ENCODE peak calls at places on chromosomes 6 and 20, in eight cellular contexts. U, L, X, Q, D, E, Y and W are unnamed samples.
A peak's percentile ranks its signal among the peaks of the same experiment; 100 is the strongest.

GRCh38 chr6:30480536-30481156 is 8.7 kb upstream of the HLA-E start:
- DNase-seq in Q (peak; percentile 61), X (no peak), U (no peak), E (no peak), Y (no peak), D (no peak), L (no peak), W (no peak)

GRCh38 chr20:63968928-63969760 is 586 bp downstream of the ZNF512B start:
- DNase-seq in U (peak; percentile 46), Y (no peak), X (peak; percentile 50), Q (peak; percentile 39), D (peak; percentile 71), L (peak; percentile 82), E (peak; percentile 37), W (no peak)

GRCh38 chr6:158500016-158500735 is 59.7 kb upstream of the TMEM181 start:
- DNase-seq in D (no peak), Q (no peak), E (no peak), X (no peak), U (no peak), L (no peak), Y (peak; percentile 59), W (no peak)

GRCh38 chr6:128659878-128660622 is 139.7 kb upstream of the PTPRK start:
- DNase-seq in L (no peak), D (no peak), E (no peak), X (no peak), U (no peak), Y (no peak), Q (no peak), W (no peak)

GRCh38 chr6:27825025-27825823 is 87.0 kb downstream of the OR2B2 start:
- DNase-seq in X (no peak), D (no peak), Y (no peak), U (no peak), Q (no peak), L (no peak), E (no peak), W (no peak)

GRCh38 chr6:159899994-159900745 is 9.4 kb downstream of the MAS1 start:
- DNase-seq in Y (peak; percentile 93), E (no peak), U (no peak), D (no peak), X (no peak), Q (no peak), L (no peak), W (no peak)

GRCh38 chr6:45423111-45423900 is 45.6 kb upstream of the SUPT3H start:
- DNase-seq in Y (no peak), X (no peak), Q (peak; percentile 88), L (peak; percentile 69), E (peak; percentile 36), U (no peak), D (peak; percentile 53), W (no peak)

GRCh38 chr6:7042654-7043545 is 64.9 kb upstream of the RREB1 start:
- DNase-seq in D (no peak), Y (no peak), Q (peak; percentile 39), L (peak; percentile 60), E (no peak), U (no peak), X (no peak), W (no peak)

GRCh38 chr6:154411076-154411475 is 54.5 kb upstream of the IPCEF1 start:
- DNase-seq in Q (no peak), E (no peak), U (no peak), Y (no peak), D (peak; percentile 29), L (no peak), X (no peak), W (no peak)

GRCh38 chr6:154410619-154411044 is 54.0 kb upstream of the IPCEF1 start:
- DNase-seq in D (peak; percentile 67), E (peak; percentile 61), U (peak; percentile 58), L (no peak), Q (no peak), Y (peak; percentile 97), X (no peak), W (no peak)

GRCh38 chr6:154410215-154410614 is 53.6 kb upstream of the IPCEF1 start:
- DNase-seq in L (no peak), Y (no peak), Q (no peak), D (no peak), E (no peak), U (no peak), X (no peak), W (no peak)

GRCh38 chr6:154407440-154407839 is 50.8 kb upstream of the IPCEF1 start:
- DNase-seq in L (no peak), Q (no peak), X (no peak), Y (no peak), D (no peak), E (no peak), U (no peak), W (no peak)

GRCh38 chr6:154408906-154409500 is 52.4 kb upstream of the IPCEF1 start:
- DNase-seq in L (no peak), D (no peak), X (no peak), Q (peak; percentile 43), E (no peak), Y (peak; percentile 66), U (no peak), W (no peak)
- TF ChIP-seq CTCF in L (no peak), D (peak; percentile 17), X (no peak), Q (no peak), E (no peak), Y (peak; percentile 55), U (no peak), W (peak; percentile 44)

GRCh38 chr20:44206132-44206531 is 4.4 kb downstream of the OSER1 start:
- DNase-seq in E (no peak), Q (no peak), X (no peak), L (no peak), U (no peak), D (no peak), Y (no peak), W (no peak)

GRCh38 chr20:44208770-44209169 is 1.8 kb downstream of the OSER1 start:
- DNase-seq in D (no peak), X (no peak), Y (peak; percentile 66), L (no peak), U (no peak), Q (no peak), E (no peak), W (no peak)

GRCh38 chr20:44204832-44205215 is 5.7 kb downstream of the OSER1 start:
- DNase-seq in Y (no peak), Q (no peak), X (no peak), E (no peak), L (no peak), D (no peak), U (no peak), W (no peak)

GRCh38 chr20:44208165-44208564 is 2.4 kb downstream of the OSER1 start:
- DNase-seq in Q (no peak), L (no peak), X (no peak), E (no peak), U (no peak), Y (no peak), D (no peak), W (no peak)

GRCh38 chr20:44207066-44207723 is 3.4 kb downstream of the OSER1 start:
- DNase-seq in Y (peak; percentile 35), L (no peak), U (no peak), E (no peak), D (no peak), Q (no peak), X (no peak), W (no peak)
- TF ChIP-seq POLR2A in Y (no peak), L (no peak), U (no peak), E (no peak), D (no peak), Q (no peak), X (no peak), W (no peak)

GRCh38 chr20:24994186-24994465 is 1.6 kb upstream of the APMAP start:
- DNase-seq in X (no peak), Q (no peak), Y (no peak), D (no peak), U (no peak), E (no peak), L (no peak), W (no peak)

GRCh38 chr20:24992420-24993205 is at the start of gene APMAP:
- DNase-seq in D (peak; percentile 96), Y (peak; percentile 88), Q (peak; percentile 96), E (peak; percentile 96), X (peak; percentile 93), U (peak; percentile 97), L (peak; percentile 97), W (peak; percentile 77)

GRCh38 chr20:24991897-24992419 is 593 bp downstream of the APMAP start:
- DNase-seq in E (no peak), Q (peak; percentile 50), Y (no peak), L (no peak), X (peak; percentile 23), U (peak; percentile 41), D (no peak), W (no peak)

GRCh38 chr20:24994470-24995368 is 2.2 kb upstream of the APMAP start:
- DNase-seq in D (peak; percentile 84), L (peak; percentile 71), X (peak; percentile 77), Q (peak; percentile 80), Y (peak; percentile 63), E (peak; percentile 82), U (peak; percentile 92), W (no peak)

DNA sequence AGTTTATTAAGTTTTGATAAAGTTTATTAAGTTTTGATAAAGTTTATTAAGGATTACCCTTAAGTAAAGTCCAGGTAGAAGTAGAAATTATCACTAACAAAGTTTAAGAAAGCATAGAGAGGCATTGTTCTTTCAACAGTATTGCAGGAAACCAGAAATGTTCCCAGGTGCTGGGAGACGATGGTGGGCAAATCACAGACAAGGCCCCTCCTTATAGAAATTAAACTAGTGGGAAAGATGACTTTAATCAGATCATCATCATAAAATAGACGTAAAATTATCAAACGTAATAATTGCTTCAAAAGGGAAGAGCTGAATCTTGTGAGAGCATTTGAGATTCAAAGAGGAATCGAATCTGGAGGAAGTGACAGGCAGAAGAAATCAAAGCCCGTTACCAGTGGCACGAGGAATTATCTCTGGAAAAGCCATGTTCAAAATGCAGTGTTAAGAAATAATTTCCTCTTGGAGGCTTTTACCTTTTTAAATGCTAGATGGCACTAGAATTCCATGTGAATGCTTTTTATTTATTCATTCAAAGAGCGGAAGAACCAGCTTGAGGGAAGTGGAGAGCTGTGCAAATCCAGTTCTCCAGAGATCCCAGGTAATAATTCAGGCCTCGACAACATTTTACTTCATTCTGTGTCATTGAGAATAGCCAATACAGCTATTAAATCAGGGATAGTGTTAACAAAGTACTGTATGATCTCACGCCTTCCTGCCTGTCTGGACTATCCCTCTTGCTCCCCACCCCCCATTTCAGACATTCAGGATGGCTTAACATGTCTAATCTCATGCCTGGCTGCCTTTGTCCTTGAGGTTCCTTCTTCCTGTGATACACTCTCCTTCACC is 1.0 kb upstream of the APMAP start:
- DNase-seq in U (peak; percentile 21), X (peak; percentile 6), Y (peak; percentile 57), L (no peak), D (no peak), E (no peak), Q (peak; percentile 32), W (no peak)
- TF ChIP-seq CTCF in U (peak; percentile 15), X (no peak), Y (peak; percentile 53), L (peak; percentile 61), D (peak; percentile 47), E (peak; percentile 50), Q (no peak), W (peak; percentile 45)

DNA sequence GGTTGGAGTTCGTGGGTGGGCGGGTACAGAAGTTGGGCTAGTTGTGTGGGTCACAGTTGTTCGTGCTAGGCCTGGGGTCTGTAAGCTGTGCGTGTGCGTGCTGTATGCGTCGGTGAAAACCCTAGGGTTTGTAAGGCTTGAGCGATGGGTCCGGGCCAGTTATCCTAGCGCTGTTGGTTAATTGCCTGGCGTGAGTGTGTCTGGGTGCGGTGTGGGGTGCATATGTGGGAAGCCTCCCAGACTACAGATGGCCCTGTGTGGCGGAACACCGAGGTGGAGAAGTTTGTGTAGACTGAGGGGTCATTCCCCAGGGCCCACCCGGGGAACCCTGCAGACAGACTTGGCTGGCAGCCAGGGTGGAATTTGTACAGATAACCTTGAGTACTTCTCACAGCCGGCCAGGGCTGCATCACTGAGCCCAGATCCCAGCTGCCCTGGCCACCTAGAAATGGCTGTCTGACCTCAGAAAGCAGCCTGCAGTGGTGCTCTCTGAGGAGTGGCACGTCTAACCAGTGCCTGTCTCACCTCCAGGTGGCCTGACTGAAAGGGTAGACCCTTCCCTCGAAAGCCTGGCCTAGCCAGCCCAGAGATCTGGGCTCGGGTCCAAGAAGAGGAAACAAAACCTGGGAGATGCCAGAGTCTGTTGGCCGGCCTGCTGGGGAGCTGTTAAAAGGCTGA is 1.8 kb downstream of the TGIF2 start:
- DNase-seq in Y (peak; percentile 54), U (peak; percentile 77), E (peak; percentile 69), X (peak; percentile 57), L (peak; percentile 62), Q (peak; percentile 66), D (peak; percentile 79), W (no peak)
- TF ChIP-seq POLR2A in Y (no peak), U (no peak), E (no peak), X (no peak), L (no peak), Q (no peak), D (no peak), W (no peak)